ENCODE peak calls at places on chromosomes 12 and 14, in nine cellular contexts. C is cardiac fibroblast; D is stimulated activated CD4-positive, alpha-beta T cell treated with anti-CD3 and anti-CD28 coated beads, Interleukin-2, amount 100 ng/mL, for 48 hours; I is hypothalamus; T is activated gamma-delta T cell treated with anti-CD3 and anti-CD28 coated beads, Interleukin-2, amount 50 U/mL, for 16 hours; M is GM19239; F is activated T-helper 1 cell treated with Interleukin-2 at 50 U/mL for 16 hours; X is C1 segment of cervical spinal cord; G is fibroblast of lung. A is an unnamed sample.

GRCh38 chr12:24898606-24899005 is 50.3 kb downstream of the BCAT1 start:
- DNase-seq in M (no peak), D (no peak), T (no peak), F (no peak), X (no peak), G (no peak), I (no peak), C (peak), A (no peak)

GRCh38 chr12:54032627-54033100 is at the start of gene HOXC5:
- DNase-seq in D (peak), M (peak), C (peak), T (peak), I (no peak), F (peak), X (peak), G (peak), A (peak)

GRCh38 chr14:100486025-100486828 is 101.0 kb downstream of the BEGAIN start:
- DNase-seq in F (peak), T (peak), C (peak), I (no peak), X (no peak), D (peak), M (peak), G (peak), A (peak)

GRCh38 chr12:78062781-78063180 is 232.1 kb downstream of the NAV3 start:
- DNase-seq in T (no peak), I (no peak), F (no peak), D (no peak), M (no peak), G (peak), X (no peak), C (peak), A (peak)

GRCh38 chr14:35687335-35687939 is 121.7 kb downstream of the RALGAPA1 start:
- DNase-seq in C (peak), D (peak), M (peak), F (no peak), T (no peak), G (peak), I (no peak), X (no peak), A (peak)

GRCh38 chr12:52391618-52392002 is 6.2 kb upstream of the KRT84 start:
- DNase-seq in X (peak), G (peak), M (no peak), F (no peak), I (no peak), C (peak), T (no peak), D (no peak), A (no peak)

GRCh38 chr12:56188116-56188785 is 1.0 kb downstream of the SMARCC2 start:
- DNase-seq in I (no peak), T (no peak), D (no peak), M (no peak), X (no peak), C (no peak), F (no peak), G (no peak), A (no peak)

GRCh38 chr12:53939141-53940108 is 794 bp downstream of the HOXC13 start:
- DNase-seq in M (no peak), X (no peak), D (no peak), C (peak), F (no peak), G (no peak), T (no peak), I (no peak), A (no peak)

GRCh38 chr12:126936181-126936851 is 1330.7 kb upstream of the TMEM132C start:
- DNase-seq in X (peak), D (no peak), F (no peak), I (peak), T (no peak), C (no peak), M (no peak), G (peak), A (no peak)

GRCh38 chr14:28751467-28752058 is 15.0 kb upstream of the FOXG1 start:
- DNase-seq in D (no peak), X (no peak), C (peak), F (no peak), G (peak), I (no peak), M (no peak), T (no peak), A (peak)

GRCh38 chr12:124523071-124523470 is 44.3 kb downstream of the NCOR2 start:
- DNase-seq in T (no peak), I (no peak), M (no peak), C (no peak), F (no peak), X (peak), G (no peak), D (no peak), A (no peak)

GRCh38 chr12:46187023-46187422 is 81.8 kb downstream of the SLC38A1 start:
- DNase-seq in T (no peak), C (peak), X (no peak), F (no peak), M (no peak), I (no peak), D (no peak), G (peak), A (peak)

GRCh38 chr14:68278568-68279436 is 459.2 kb downstream of the RAD51B start:
- DNase-seq in F (no peak), I (no peak), G (peak), X (no peak), T (no peak), D (no peak), M (no peak), C (peak), A (no peak)

GRCh38 chr14:41606249-41607118 is at the start of gene LRFN5:
- DNase-seq in I (no peak), D (peak), G (peak), C (peak), M (no peak), F (no peak), X (peak), T (no peak), A (no peak)

GRCh38 chr12:12004524-12004923 is 66.2 kb upstream of the BCL2L14 start:
- DNase-seq in D (no peak), F (no peak), M (no peak), G (no peak), X (no peak), C (no peak), T (no peak), I (no peak), A (no peak)

GRCh38 chr12:95648990-95649791 is 97.9 kb upstream of the USP44 start:
- DNase-seq in T (no peak), C (peak), F (no peak), X (no peak), G (peak), D (no peak), M (no peak), I (no peak), A (no peak)

GRCh38 chr12:50640321-50640939 is 123.5 kb upstream of the ATF1 start:
- DNase-seq in M (no peak), T (no peak), I (no peak), C (no peak), G (no peak), X (no peak), F (no peak), D (no peak), A (no peak)

GRCh38 chr14:64561631-64562030 is 11.9 kb downstream of the PPP1R36 start:
- DNase-seq in G (no peak), D (no peak), I (no peak), F (no peak), M (no peak), X (no peak), T (no peak), C (no peak), A (no peak)

GRCh38 chr14:23430733-23431105 is 4.7 kb downstream of the MYH7 start:
- DNase-seq in I (no peak), X (peak), M (no peak), D (no peak), F (no peak), G (peak), C (peak), T (no peak), A (no peak)